ENCODE peak calls at places on chromosomes 2 and 18, in ten cellular contexts. N, Y, F, X, W, E, A, M, D and L are unnamed samples.

GRCh38 chr2:55489467-55490062 is 30.0 kb upstream of the CFAP36 start:
- DNase-seq in N (no peak), Y (no peak), F (no peak), X (no peak), W (no peak), E (no peak), A (no peak), M (no peak), D (no peak), L (peak; percentile 67)

GRCh38 chr18:4636957-4637356 is 181.8 kb upstream of the DLGAP1 start:
- DNase-seq in N (no peak), Y (no peak), F (no peak), X (no peak), W (no peak), E (no peak), A (no peak), M (no peak), D (no peak), L (no peak)

GRCh38 chr2:32915694-32916093 is 31.1 kb upstream of the LTBP1 start:
- DNase-seq in N (no peak), Y (no peak), F (no peak), X (no peak), W (no peak), E (no peak), A (no peak), M (no peak), D (no peak), L (no peak)

GRCh38 chr18:75854174-75854573 is 426.7 kb upstream of the SMIM21 start:
- DNase-seq in N (no peak), Y (peak; percentile 71), F (no peak), X (no peak), W (no peak), E (no peak), A (peak; percentile 3), M (no peak), D (no peak), L (peak; percentile 17)

GRCh38 chr2:175837046-175837445 is 165.0 kb downstream of the LNPK start:
- DNase-seq in N (peak; percentile 94), Y (no peak), F (peak; percentile 91), X (peak; percentile 77), W (peak; percentile 92), E (peak; percentile 87), A (peak; percentile 36), M (no peak), D (no peak), L (peak; percentile 41)

GRCh38 chr18:58400337-58400885 is 228.5 kb downstream of the ALPK2 start:
- DNase-seq in N (no peak), Y (no peak), F (no peak), X (no peak), W (no peak), E (peak; percentile 38), A (peak; percentile 78), M (no peak), D (no peak), L (no peak)

GRCh38 chr2:231563378-231563961 is 29.2 kb upstream of the TEX44 start:
- DNase-seq in N (peak; percentile 29), Y (peak; percentile 94), F (peak; percentile 41), X (peak; percentile 18), W (peak; percentile 44), E (peak; percentile 61), A (peak; percentile 35), M (no peak), D (peak; percentile 28), L (peak; percentile 70)

GRCh38 chr2:29014811-29015414 is 33.8 kb downstream of the TOGARAM2 start:
- DNase-seq in N (peak; percentile 80), Y (no peak), F (peak; percentile 85), X (no peak), W (peak; percentile 85), E (peak; percentile 31), A (no peak), M (peak; percentile 57), D (peak; percentile 76), L (peak; percentile 33)

GRCh38 chr18:59127047-59127446 is 12.6 kb upstream of the SEC11C start:
- DNase-seq in N (no peak), Y (peak; percentile 59), F (no peak), X (no peak), W (no peak), E (no peak), A (no peak), M (no peak), D (no peak), L (no peak)

GRCh38 chr2:165776013-165776412 is 18.0 kb downstream of the GALNT3 start:
- DNase-seq in N (no peak), Y (no peak), F (no peak), X (no peak), W (no peak), E (no peak), A (no peak), M (no peak), D (no peak), L (no peak)

GRCh38 chr2:107027205-107027604 is 141.2 kb upstream of the ST6GAL2 start:
- DNase-seq in N (no peak), Y (no peak), F (no peak), X (no peak), W (no peak), E (no peak), A (no peak), M (no peak), D (no peak), L (no peak)

GRCh38 chr2:197784956-197785941 is at the start of gene BOLL:
- DNase-seq in N (no peak), Y (peak; percentile 30), F (no peak), X (no peak), W (no peak), E (no peak), A (no peak), M (no peak), D (no peak), L (no peak)

GRCh38 chr2:197782121-197782520 is 3.0 kb downstream of the BOLL start:
- DNase-seq in N (no peak), Y (no peak), F (no peak), X (no peak), W (no peak), E (no peak), A (no peak), M (no peak), D (no peak), L (no peak)

DNA sequence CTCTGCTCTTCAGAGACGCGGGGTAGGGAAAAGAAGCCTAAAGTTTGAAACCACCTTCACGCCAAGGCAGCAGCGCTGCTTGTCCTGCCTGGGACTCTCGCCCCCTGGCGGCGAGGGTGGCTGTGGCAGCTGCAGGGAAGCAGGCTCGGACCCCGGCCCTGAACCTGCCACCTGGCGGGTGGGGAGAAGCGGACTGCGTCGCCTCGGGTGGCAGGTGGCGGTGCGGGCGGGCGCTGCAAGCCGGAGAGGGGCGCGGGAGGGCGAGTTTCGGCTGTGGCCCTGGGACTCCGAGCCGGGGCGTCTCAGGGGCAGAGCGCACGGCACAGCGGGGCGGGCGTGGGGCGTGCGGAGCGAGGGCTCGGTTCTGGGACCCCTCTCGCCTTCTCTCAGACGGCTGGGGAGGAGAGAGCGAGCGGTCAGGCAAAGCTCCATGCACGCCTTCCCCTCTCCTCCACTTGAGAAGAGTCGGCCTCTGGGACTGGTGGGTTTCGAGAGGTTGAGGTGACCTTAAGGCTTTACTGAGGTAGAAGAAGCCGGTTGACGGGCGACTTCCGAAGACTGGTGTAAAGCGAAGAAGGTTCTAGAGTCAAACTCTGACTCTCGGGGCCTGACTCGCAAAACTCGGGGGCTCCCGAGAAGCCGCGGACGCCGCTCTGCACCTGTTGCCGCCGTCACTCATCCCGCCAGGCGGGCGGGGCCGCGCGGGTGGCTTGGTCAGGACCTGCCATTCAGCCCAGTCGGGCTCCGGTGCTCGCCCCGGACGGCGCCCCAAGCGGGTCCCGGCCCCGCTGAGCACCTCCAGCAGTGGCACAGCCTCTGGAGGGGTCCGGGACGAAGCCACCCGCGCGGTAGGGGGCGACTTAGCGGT is 1.1 kb upstream of the BOLL start:
- DNase-seq in N (no peak), Y (peak; percentile 94), F (no peak), X (no peak), W (no peak), E (no peak), A (no peak), M (peak; percentile 28), D (peak; percentile 22), L (no peak)
- TF ChIP-seq CTCF in N (no peak), Y (peak; percentile 79), F (peak; percentile 65), X (peak; percentile 32), W (peak; percentile 64), E (peak; percentile 56), A (peak; percentile 38), M (peak; percentile 68), D (peak; percentile 65), L (no peak)

GRCh38 chr2:21467910-21468309 is 344.1 kb downstream of the TDRD15 start:
- DNase-seq in N (peak; percentile 2), Y (peak; percentile 9), F (no peak), X (no peak), W (no peak), E (no peak), A (no peak), M (no peak), D (no peak), L (no peak)
- TF ChIP-seq CTCF in N (no peak), Y (no peak), F (no peak), X (no peak), W (no peak), E (no peak), A (no peak), M (no peak), D (no peak), L (no peak)

DNA sequence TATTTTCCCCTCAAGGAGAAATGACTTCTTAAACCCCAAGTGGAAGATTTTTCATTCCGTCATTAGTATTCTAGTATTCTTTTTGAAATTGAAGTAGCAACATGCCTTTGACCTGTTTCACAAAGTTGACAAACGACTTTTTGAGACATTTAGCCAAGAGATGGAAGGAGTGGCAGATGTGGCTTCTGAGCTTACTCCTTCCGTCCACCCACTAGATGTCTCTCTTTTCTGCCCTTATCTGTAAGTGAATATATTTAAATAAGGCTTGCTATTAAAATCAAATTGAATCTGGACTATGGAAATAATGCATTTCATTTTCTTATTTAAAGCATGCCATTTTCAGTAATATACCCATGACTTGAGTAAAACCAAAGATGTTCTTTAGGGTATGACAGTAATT is 74.1 kb downstream of the ACTR3 start:
- DNase-seq in N (no peak), Y (no peak), F (no peak), X (no peak), W (no peak), E (no peak), A (no peak), M (no peak), D (no peak), L (no peak)
- TF ChIP-seq CTCF in N (no peak), Y (peak; percentile 9), F (no peak), X (peak; percentile 23), W (no peak), E (no peak), A (no peak), M (no peak), D (no peak), L (no peak)

DNA sequence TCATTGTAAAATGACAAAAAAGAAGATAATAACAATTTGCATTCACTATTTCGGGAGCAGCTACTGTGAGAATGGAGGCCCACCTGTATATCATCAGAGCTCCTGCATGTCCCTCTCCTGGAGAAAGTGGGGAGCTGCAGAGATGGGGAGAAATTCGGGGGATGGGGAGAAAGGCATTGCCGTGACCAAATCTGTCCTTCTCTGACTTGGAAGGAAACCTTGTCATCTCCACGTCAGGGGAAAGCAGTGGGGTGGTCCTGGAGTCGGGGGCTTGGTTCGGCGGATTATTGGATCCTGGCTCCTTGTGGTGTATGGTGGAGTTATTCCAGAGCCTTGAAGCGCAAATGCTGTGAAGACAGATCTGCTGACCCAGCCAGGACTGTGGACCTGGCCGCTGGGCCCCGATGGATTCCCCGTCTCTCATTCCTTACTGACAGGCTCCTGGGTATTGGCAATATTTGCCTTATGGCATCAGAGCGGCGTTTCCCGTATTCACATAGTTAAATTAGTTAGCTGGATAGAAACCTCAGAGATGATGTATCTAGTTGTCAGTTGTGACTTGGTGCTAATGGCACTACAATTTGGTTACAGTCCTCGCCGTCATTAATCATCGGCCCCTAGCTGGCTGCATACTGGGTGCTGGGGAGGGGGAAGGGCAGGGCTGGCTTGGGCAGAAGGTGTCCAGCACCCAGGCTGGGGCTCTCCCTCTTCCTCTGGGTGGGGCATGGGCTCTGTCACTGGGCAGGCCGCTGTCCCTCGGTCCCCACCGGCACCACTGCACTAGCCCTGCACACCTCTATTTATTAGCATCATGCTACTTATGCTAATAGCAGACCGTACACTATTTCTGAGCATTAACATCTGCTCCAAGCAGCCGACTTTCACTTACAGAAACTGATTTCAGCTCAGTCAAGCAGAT is 31.7 kb downstream of the CELF4 start:
- DNase-seq in N (no peak), Y (peak; percentile 76), F (no peak), X (no peak), W (no peak), E (no peak), A (no peak), M (no peak), D (no peak), L (peak; percentile 14)
- TF ChIP-seq CTCF in N (no peak), Y (peak; percentile 67), F (peak; percentile 32), X (peak; percentile 34), W (peak; percentile 9), E (no peak), A (no peak), M (no peak), D (no peak), L (no peak)